ENCODE peak calls at places on chromosomes 13 and 19, in seven cellular contexts. Z is lung; V is psoas muscle; U is Jurkat, Clone E6-1; L is Peyer's patch; S is body of pancreas; A is endodermal cell. I is an unnamed sample.

GRCh38 chr19:40718774-40719391 is 2.0 kb downstream of the ITPKC start:
- DNase-seq in Z (peak), V (peak), U (no peak), L (peak), S (peak), A (peak), I (peak)

GRCh38 chr13:34026308-34026707 is 208.4 kb downstream of the RFC3 start:
- DNase-seq in Z (no peak), V (no peak), U (no peak), L (no peak), S (no peak), A (no peak), I (no peak)

GRCh38 chr13:44184740-44185139 is 188.9 kb upstream of the SERP2 start:
- DNase-seq in Z (no peak), V (no peak), U (no peak), L (no peak), S (no peak), A (no peak), I (no peak)

GRCh38 chr19:40862785-40863184 is 12.5 kb upstream of the CYP2A6 start:
- DNase-seq in Z (no peak), V (no peak), U (no peak), L (no peak), S (no peak), A (no peak), I (no peak)

GRCh38 chr13:51683537-51684050 is 99.3 kb downstream of the WDFY2 start:
- DNase-seq in Z (no peak), V (no peak), U (no peak), L (no peak), S (no peak), A (peak), I (no peak)

GRCh38 chr19:1133471-1133929 is 29.7 kb downstream of the GPX4 start:
- DNase-seq in Z (no peak), V (no peak), U (peak), L (peak), S (no peak), A (peak), I (peak)

GRCh38 chr13:25927966-25928365 is 123.8 kb downstream of the SHISA2 start:
- DNase-seq in Z (no peak), V (no peak), U (no peak), L (no peak), S (no peak), A (no peak), I (no peak)

GRCh38 chr13:76795701-76796695 is 90.2 kb downstream of the KCTD12 start:
- DNase-seq in Z (no peak), V (no peak), U (no peak), L (no peak), S (no peak), A (no peak), I (no peak)

GRCh38 chr13:79741006-79741405 is 260.1 kb downstream of the NDFIP2 start:
- DNase-seq in Z (no peak), V (no peak), U (no peak), L (no peak), S (no peak), A (no peak), I (no peak)

GRCh38 chr19:32138416-32138815 is 207.0 kb upstream of the ZNF507 start:
- DNase-seq in Z (no peak), V (no peak), U (no peak), L (no peak), S (no peak), A (no peak), I (no peak)

GRCh38 chr13:94481966-94482365 is 2.5 kb upstream of the DCT start:
- DNase-seq in Z (no peak), V (peak), U (no peak), L (no peak), S (no peak), A (no peak), I (no peak)

GRCh38 chr19:18650468-18651001 is 13.7 kb downstream of the KLHL26 start:
- DNase-seq in Z (peak), V (peak), U (no peak), L (peak), S (peak), A (peak), I (no peak)

GRCh38 chr13:93248627-93249047 is 22.0 kb downstream of the GPC6 start:
- DNase-seq in Z (no peak), V (no peak), U (peak), L (no peak), S (peak), A (peak), I (no peak)

GRCh38 chr19:12766051-12766521 is 9.3 kb downstream of the HOOK2 start:
- DNase-seq in Z (peak), V (peak), U (no peak), L (peak), S (peak), A (peak), I (peak)

GRCh38 chr13:51997641-51998330 is 13.5 kb downstream of the ATP7B start:
- DNase-seq in Z (no peak), V (no peak), U (no peak), L (no peak), S (no peak), A (peak), I (no peak)

GRCh38 chr19:4016486-4016885 is 8.9 kb downstream of the PIAS4 start:
- DNase-seq in Z (no peak), V (no peak), U (no peak), L (no peak), S (no peak), A (no peak), I (no peak)

GRCh38 chr13:66665991-66666390 is 564.1 kb downstream of the PCDH9 start:
- DNase-seq in Z (no peak), V (peak), U (no peak), L (no peak), S (no peak), A (peak), I (no peak)

GRCh38 chr19:343451-343931 is 1.1 kb downstream of the MIER2 start:
- DNase-seq in Z (no peak), V (no peak), U (no peak), L (no peak), S (no peak), A (peak), I (no peak)

GRCh38 chr19:7665076-7665475 is 3.8 kb upstream of the RETN start:
- DNase-seq in Z (no peak), V (no peak), U (no peak), L (no peak), S (no peak), A (no peak), I (no peak)

GRCh38 chr13:66513728-66514127 is 716.4 kb downstream of the PCDH9 start:
- DNase-seq in Z (no peak), V (no peak), U (no peak), L (no peak), S (no peak), A (no peak), I (no peak)

GRCh38 chr13:96053003-96053703 is at the start of gene UGGT2:
- DNase-seq in Z (peak), V (peak), U (no peak), L (peak), S (peak), A (peak), I (no peak)

GRCh38 chr13:97028441-97029299 is 34.4 kb upstream of the OXGR1 start:
- DNase-seq in Z (peak), V (peak), U (peak), L (peak), S (peak), A (peak), I (peak)

GRCh38 chr13:40665754-40666057 is 735 bp downstream of the FOXO1 start:
- DNase-seq in Z (no peak), V (no peak), U (no peak), L (no peak), S (no peak), A (no peak), I (peak)

GRCh38 chr19:9836021-9836420 is 903 bp downstream of the PIN1 start:
- DNase-seq in Z (no peak), V (no peak), U (no peak), L (no peak), S (no peak), A (no peak), I (no peak)

GRCh38 chr19:4556574-4557185 is 2.8 kb downstream of the SEMA6B start:
- DNase-seq in Z (no peak), V (peak), U (peak), L (no peak), S (no peak), A (peak), I (peak)

GRCh38 chr13:45178349-45179142 is 22.3 kb downstream of the KCTD4 start:
- DNase-seq in Z (no peak), V (no peak), U (no peak), L (no peak), S (no peak), A (no peak), I (no peak)

GRCh38 chr13:45827318-45827717 is 24.2 kb downstream of the SIAH3 start:
- DNase-seq in Z (no peak), V (no peak), U (no peak), L (no peak), S (no peak), A (no peak), I (no peak)

GRCh38 chr19:55379161-55379560 is 2.5 kb downstream of the TMEM190 start:
- DNase-seq in Z (no peak), V (no peak), U (no peak), L (no peak), S (no peak), A (no peak), I (no peak)

GRCh38 chr19:46068345-46069258 is 27.8 kb upstream of the IGFL4 start:
- DNase-seq in Z (no peak), V (no peak), U (no peak), L (peak), S (no peak), A (no peak), I (no peak)

DNA sequence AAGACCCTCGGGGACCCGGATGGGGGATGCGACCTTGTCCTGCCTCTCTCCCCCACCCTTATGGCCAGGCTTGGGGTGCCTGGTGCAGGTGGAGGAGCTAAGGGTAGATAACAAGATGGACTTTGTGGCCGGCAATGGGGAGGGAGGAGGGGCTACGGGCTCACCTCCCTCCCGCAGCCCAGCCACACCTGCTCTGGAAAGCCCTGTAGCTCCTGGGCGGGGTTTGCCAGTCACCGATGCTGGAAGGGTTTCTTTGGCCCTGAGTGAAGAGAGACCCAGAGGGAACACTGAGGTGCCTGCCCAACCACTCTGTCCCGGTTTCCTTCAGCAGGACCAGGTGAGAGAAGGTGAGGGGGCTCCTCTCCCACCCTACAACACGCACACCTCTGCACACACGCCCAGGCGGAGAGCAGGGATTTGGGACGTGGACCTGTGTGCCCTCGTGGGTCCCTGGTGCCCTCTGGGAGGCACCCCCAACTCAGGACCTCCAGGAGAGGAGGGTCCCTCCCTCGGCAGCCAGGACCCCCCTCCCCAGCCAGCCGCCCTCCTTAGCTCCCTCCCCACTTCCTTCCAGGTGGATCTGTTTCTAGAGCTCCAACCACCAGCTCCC is at the start of gene FUT2:
- DNase-seq in Z (no peak), V (no peak), U (no peak), L (peak), S (peak), A (peak), I (no peak)
- H3K4me3 ChIP-seq in Z (peak), V (peak), U (no peak), L (peak), S (peak), A (peak), I (no peak)

GRCh38 chr19:29686285-29686805 is 21.1 kb downstream of the PLEKHF1 start:
- DNase-seq in Z (no peak), V (peak), U (no peak), L (no peak), S (no peak), A (no peak), I (no peak)
- H3K4me3 ChIP-seq in Z (no peak), V (no peak), U (no peak), L (no peak), S (no peak), A (no peak), I (no peak)

GRCh38 chr19:37977992-37978391 is 71.0 kb downstream of the SIPA1L3 start:
- DNase-seq in Z (no peak), V (no peak), U (no peak), L (no peak), S (no peak), A (no peak), I (no peak)
- H3K4me3 ChIP-seq in Z (no peak), V (no peak), U (no peak), L (no peak), S (no peak), A (no peak), I (no peak)

GRCh38 chr13:68128297-68128915 is 898.3 kb upstream of the PCDH9 start:
- DNase-seq in Z (no peak), V (no peak), U (no peak), L (no peak), S (no peak), A (no peak), I (no peak)

GRCh38 chr13:68125087-68125480 is 894.9 kb upstream of the PCDH9 start:
- DNase-seq in Z (no peak), V (no peak), U (no peak), L (no peak), S (no peak), A (no peak), I (no peak)

GRCh38 chr13:68124437-68125086 is 894.4 kb upstream of the PCDH9 start:
- DNase-seq in Z (no peak), V (no peak), U (no peak), L (no peak), S (no peak), A (no peak), I (no peak)
- H3K4me3 ChIP-seq in Z (no peak), V (no peak), U (no peak), L (no peak), S (no peak), A (no peak), I (no peak)

DNA sequence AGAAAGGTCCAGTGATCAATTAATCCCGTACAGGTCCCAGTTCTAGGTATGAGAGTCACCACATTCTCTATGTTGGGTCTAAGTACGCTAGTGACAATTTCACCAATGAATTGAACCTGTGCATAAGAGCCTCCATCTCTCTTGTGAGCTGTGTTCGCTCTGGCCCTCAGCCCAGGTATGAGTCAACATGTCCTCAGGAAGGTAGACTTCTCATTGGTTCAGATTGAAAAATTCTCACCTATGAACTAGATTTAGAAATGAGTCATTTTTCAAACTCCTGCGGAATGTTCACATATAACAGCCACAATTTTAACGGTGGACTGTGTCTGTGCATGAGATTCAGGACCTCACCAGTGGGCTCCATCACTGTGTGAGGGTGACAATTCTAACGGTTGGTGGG is 12.7 kb upstream of the ZNF43 start:
- DNase-seq in Z (peak), V (no peak), U (no peak), L (no peak), S (no peak), A (no peak), I (no peak)
- H3K4me3 ChIP-seq in Z (no peak), V (no peak), U (no peak), L (no peak), S (no peak), A (no peak), I (no peak)